ENCODE peak calls at places on chromosomes 12 and 14, in ten cellular contexts. Z is H54, P is HepG2, L is A549, H is IMR-90, U is prostate gland, D is adrenal gland, I is transverse colon, T is GM12891, W is lower leg skin. Q is an unnamed sample.

GRCh38 chr12:30805959-30806358 is 51.2 kb upstream of the CAPRIN2 start:
- DNase-seq in Z (no peak), P (no peak), L (no peak), H (no peak), U (no peak), D (no peak), I (no peak), T (no peak), W (no peak), Q (no peak)

GRCh38 chr12:132904718-132905328 is 17.4 kb upstream of the CHFR start:
- DNase-seq in Z (no peak), P (no peak), L (no peak), H (no peak), U (peak), D (peak), I (peak), T (peak), W (peak), Q (peak)

GRCh38 chr14:102819176-102819628 is 42.0 kb downstream of the TRAF3 start:
- DNase-seq in Z (no peak), P (peak), L (no peak), H (no peak), U (peak), D (no peak), I (peak), T (no peak), W (peak), Q (no peak)

GRCh38 chr14:104647467-104648063 is 41.9 kb upstream of the INF2 start:
- DNase-seq in Z (no peak), P (no peak), L (no peak), H (no peak), U (no peak), D (no peak), I (no peak), T (no peak), W (no peak), Q (no peak)

GRCh38 chr14:95146079-95146771 is 11.1 kb downstream of the DICER1 start:
- DNase-seq in Z (no peak), P (no peak), L (no peak), H (no peak), U (peak), D (no peak), I (peak), T (no peak), W (no peak), Q (no peak)

GRCh38 chr12:49232940-49233841 is 31.7 kb upstream of the TUBA1C start:
- DNase-seq in Z (no peak), P (peak), L (no peak), H (peak), U (peak), D (peak), I (peak), T (no peak), W (no peak), Q (peak)

GRCh38 chr14:62269204-62269603 is 507.0 kb downstream of the SNAPC1 start:
- DNase-seq in Z (no peak), P (no peak), L (no peak), H (peak), U (no peak), D (no peak), I (no peak), T (no peak), W (no peak), Q (no peak)

GRCh38 chr14:69242311-69243224 is 17.4 kb upstream of the GALNT16 start:
- DNase-seq in Z (no peak), P (peak), L (peak), H (peak), U (peak), D (peak), I (peak), T (peak), W (no peak), Q (peak)

GRCh38 chr12:93229494-93230310 is 148.0 kb upstream of the NUDT4 start:
- DNase-seq in Z (peak), P (peak), L (peak), H (peak), U (no peak), D (no peak), I (no peak), T (no peak), W (no peak), Q (peak)

GRCh38 chr12:47856094-47856493 is 36.4 kb upstream of the HDAC7 start:
- DNase-seq in Z (no peak), P (no peak), L (no peak), H (no peak), U (no peak), D (no peak), I (no peak), T (no peak), W (no peak), Q (no peak)

GRCh38 chr12:75208851-75209781 is 523 bp downstream of the KCNC2 start:
- DNase-seq in Z (peak), P (no peak), L (no peak), H (peak), U (no peak), D (peak), I (no peak), T (no peak), W (no peak), Q (peak)

DNA sequence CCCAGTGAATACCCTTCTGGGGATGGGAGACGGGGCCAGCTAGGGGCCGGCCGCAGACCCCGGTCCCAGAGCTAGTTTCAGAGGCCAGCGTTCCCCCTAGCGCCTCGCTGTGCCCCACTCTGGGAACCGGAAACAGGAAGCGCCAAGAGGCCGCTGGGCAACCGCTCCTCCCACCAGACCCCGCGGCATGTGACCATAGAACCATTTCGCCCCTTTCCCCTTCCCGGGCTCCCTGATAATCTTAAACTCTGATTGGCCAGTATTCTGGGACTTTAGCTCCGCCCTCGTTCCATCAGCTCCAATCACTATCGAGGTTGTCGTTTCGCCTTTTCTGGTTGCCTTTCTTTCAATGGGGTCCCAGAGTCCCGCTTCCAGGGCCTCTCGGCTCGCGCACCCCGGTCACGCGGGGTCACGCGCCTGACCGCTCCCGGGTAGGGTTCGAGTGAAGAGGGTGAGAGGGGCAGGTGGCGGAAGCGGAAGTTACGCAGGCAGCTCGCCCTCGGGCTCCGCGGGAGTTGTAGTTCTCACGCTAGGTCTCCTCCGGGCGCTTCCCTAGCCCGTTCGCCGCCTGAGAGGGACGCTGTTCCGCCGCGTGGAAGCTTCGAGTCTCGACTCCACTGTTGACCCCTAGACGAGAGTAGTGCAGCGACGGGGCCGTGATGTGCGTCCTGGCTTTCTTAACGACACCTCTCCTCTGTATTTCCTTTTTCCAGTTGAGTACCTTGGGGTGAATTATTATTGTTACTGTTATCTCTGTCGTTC is at the start of gene M6PR:
- DNase-seq in Z (peak), P (peak), L (peak), H (peak), U (peak), D (peak), I (peak), T (peak), W (peak), Q (peak)
- TF ChIP-seq POLR2A in Z (peak), P (peak), L (peak), H (peak), U (peak), D (peak), I (peak), T (peak), W (no peak), Q (peak)

DNA sequence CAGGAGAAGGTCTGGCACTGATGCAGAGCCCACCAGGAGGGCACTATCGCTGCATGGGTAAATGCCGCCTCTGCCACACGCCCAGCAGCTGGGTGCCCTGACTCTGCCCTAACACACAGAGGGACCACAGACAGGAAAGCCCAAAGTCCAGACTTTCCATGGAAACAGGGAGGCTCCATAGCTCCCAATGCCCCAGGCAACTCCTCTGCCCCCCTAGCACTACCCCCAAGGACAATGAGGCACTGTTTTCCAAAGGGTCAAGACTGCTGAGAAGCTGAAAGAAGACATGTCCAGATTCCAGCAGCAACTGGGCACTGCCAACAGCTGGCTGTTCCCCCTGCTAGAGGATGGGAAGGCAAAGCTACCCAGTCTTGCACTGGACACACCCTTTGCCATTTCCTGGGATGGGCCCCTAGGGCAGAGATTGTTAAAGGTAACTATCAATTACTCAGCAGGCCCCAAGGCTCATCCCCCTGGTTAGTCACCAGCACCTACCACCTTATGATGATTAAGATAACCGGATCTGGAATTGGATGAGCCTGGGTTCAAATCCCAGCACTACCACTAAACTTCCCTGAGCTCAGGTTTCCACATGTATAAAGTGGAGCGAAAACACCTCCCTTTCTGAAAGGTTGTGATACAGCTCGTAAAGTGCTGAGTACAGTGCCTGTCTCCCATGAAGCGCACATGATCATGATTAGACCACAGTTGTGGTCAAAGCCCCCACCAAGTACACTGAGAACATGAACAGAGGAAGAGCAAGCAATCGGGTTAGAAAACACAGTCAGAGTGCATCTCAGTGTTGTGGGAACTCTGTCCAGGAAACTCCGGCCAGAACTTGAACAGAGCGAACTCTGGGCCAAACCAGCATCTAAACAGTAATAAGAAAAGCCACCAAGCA is 3.3 kb downstream of the PXN start:
- DNase-seq in Z (peak), P (no peak), L (peak), H (no peak), U (peak), D (no peak), I (peak), T (no peak), W (no peak), Q (no peak)
- TF ChIP-seq POLR2A in Z (no peak), P (no peak), L (no peak), H (no peak), U (no peak), D (no peak), I (no peak), T (no peak), W (no peak), Q (no peak)

GRCh38 chr12:65894127-65894526 is 69.8 kb downstream of the HMGA2 start:
- DNase-seq in Z (no peak), P (no peak), L (no peak), H (peak), U (no peak), D (no peak), I (no peak), T (no peak), W (no peak), Q (no peak)

GRCh38 chr12:65894624-65895023 is 70.3 kb downstream of the HMGA2 start:
- DNase-seq in Z (no peak), P (no peak), L (no peak), H (no peak), U (no peak), D (no peak), I (no peak), T (no peak), W (no peak), Q (no peak)

GRCh38 chr12:65891219-65891618 is 66.9 kb downstream of the HMGA2 start:
- DNase-seq in Z (no peak), P (no peak), L (no peak), H (peak), U (no peak), D (no peak), I (no peak), T (no peak), W (no peak), Q (no peak)

GRCh38 chr12:65892905-65893304 is 68.6 kb downstream of the HMGA2 start:
- DNase-seq in Z (peak), P (no peak), L (no peak), H (peak), U (no peak), D (no peak), I (no peak), T (no peak), W (no peak), Q (no peak)

GRCh38 chr12:65891987-65892481 is 67.8 kb downstream of the HMGA2 start:
- DNase-seq in Z (peak), P (no peak), L (peak), H (peak), U (peak), D (peak), I (peak), T (no peak), W (peak), Q (no peak)
- TF ChIP-seq POLR2A in Z (no peak), P (no peak), L (no peak), H (peak), U (no peak), D (peak), I (no peak), T (no peak), W (no peak), Q (no peak)

DNA sequence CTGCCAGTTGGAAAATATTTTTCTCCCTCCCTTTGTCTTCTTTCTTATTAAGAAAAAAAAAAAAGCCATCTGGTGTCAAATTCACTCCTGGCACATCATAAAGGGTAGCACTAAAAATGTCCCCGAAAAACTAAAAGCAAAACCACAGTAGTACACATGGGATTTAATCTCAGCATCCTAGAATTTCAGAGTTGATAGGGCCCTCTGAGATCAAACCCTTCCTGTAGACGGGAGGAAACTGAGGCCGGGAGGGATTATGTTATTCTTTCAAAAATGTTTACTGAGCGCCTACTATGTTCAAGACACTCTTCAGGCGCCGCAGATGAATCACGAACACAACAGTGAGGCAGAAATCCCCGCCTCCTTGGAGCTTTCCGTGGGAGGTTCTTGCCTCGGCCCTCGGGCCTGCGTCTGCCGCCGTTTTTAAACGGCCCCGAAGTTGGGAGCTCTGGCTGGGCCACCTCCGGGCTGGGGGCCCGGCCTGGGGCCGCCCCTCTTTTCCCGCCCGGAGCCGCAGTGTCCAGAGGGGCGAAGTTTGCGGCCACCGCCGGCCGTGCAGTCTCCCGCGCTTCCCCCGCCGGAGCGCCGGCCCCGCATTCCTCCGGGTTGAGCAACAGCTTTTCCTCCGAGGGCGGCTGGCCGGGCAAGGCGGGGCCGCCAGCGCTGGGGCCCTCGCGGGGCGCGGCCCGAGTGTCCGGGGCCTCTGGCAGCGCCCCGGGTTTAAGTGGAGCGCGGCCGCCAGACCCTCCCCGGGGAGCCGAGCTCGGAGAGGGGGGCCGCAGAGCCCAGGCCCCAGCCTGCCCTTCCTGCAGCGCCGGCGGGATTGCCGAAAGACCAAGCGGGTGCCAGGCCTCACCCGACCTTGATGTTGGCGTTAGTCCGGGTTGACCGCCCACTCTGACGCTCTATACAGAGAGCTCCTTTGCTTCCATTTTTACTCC is 18.6 kb upstream of the CTDSP2 start:
- DNase-seq in Z (peak), P (no peak), L (peak), H (peak), U (peak), D (peak), I (peak), T (peak), W (peak), Q (peak)
- TF ChIP-seq POLR2A in Z (peak), P (no peak), L (no peak), H (no peak), U (peak), D (peak), I (peak), T (no peak), W (no peak), Q (no peak)

GRCh38 chr12:6869049-6870021 is 2.0 kb downstream of the TPI1 start:
- DNase-seq in Z (peak), P (peak), L (peak), H (peak), U (peak), D (peak), I (peak), T (no peak), W (peak), Q (peak)
- TF ChIP-seq POLR2A in Z (no peak), P (no peak), L (peak), H (no peak), U (no peak), D (no peak), I (no peak), T (peak), W (no peak), Q (peak)

GRCh38 chr12:9754984-9755383 is 5.7 kb downstream of the CD69 start:
- DNase-seq in Z (no peak), P (no peak), L (no peak), H (no peak), U (no peak), D (no peak), I (no peak), T (no peak), W (no peak), Q (no peak)
- TF ChIP-seq POLR2A in Z (no peak), P (no peak), L (no peak), H (no peak), U (no peak), D (no peak), I (no peak), T (no peak), W (no peak), Q (peak)

Q was measured in erythroblast.